ENCODE peak calls at places on chromosomes 2 and 18, in six cellular contexts. One of them, this sample, is unnamed.

GRCh38 chr2:43985359-43985758 is 10.4 kb downstream of the LRPPRC start:
- DNase-seq in Caki2: no peak
- DNase-seq in islet precursor cell: no peak
- DNase-seq in GM23248: no peak
- DNase-seq in AG04449: no peak
- DNase-seq in fibroblast of the conjunctiva: no peak
- DNase-seq in this sample: no peak

GRCh38 chr2:217847106-217847505 is 155.7 kb downstream of the TNS1 start:
- DNase-seq in Caki2: no peak
- DNase-seq in islet precursor cell: no peak
- DNase-seq in GM23248: no peak
- DNase-seq in AG04449: no peak
- DNase-seq in fibroblast of the conjunctiva: no peak
- DNase-seq in this sample: no peak

GRCh38 chr18:57029761-57030160 is 117.1 kb upstream of the BOD1L2 start:
- DNase-seq in Caki2: no peak
- DNase-seq in islet precursor cell: no peak
- DNase-seq in GM23248: no peak
- DNase-seq in AG04449: no peak
- DNase-seq in fibroblast of the conjunctiva: no peak
- DNase-seq in this sample: no peak

GRCh38 chr18:33751613-33752221 is 173.7 kb downstream of the ASXL3 start:
- DNase-seq in Caki2: no peak
- DNase-seq in islet precursor cell: no peak
- DNase-seq in GM23248: peak
- DNase-seq in AG04449: no peak
- DNase-seq in fibroblast of the conjunctiva: no peak
- DNase-seq in this sample: no peak

GRCh38 chr2:75022516-75022915 is 64.1 kb downstream of the POLE4 start:
- DNase-seq in Caki2: no peak
- DNase-seq in islet precursor cell: no peak
- DNase-seq in GM23248: peak
- DNase-seq in AG04449: peak
- DNase-seq in fibroblast of the conjunctiva: no peak
- DNase-seq in this sample: no peak

GRCh38 chr2:177334940-177335543 is 57.5 kb upstream of the AGPS start:
- DNase-seq in Caki2: peak
- DNase-seq in islet precursor cell: no peak
- DNase-seq in GM23248: peak
- DNase-seq in AG04449: no peak
- DNase-seq in fibroblast of the conjunctiva: no peak
- DNase-seq in this sample: no peak

GRCh38 chr2:36277146-36277808 is 78.3 kb upstream of the CRIM1 start:
- DNase-seq in Caki2: peak
- DNase-seq in islet precursor cell: no peak
- DNase-seq in GM23248: peak
- DNase-seq in AG04449: peak
- DNase-seq in fibroblast of the conjunctiva: peak
- DNase-seq in this sample: no peak

GRCh38 chr2:101501443-101501842 is 26.5 kb upstream of the RFX8 start:
- DNase-seq in Caki2: no peak
- DNase-seq in islet precursor cell: no peak
- DNase-seq in GM23248: peak
- DNase-seq in AG04449: no peak
- DNase-seq in fibroblast of the conjunctiva: no peak
- DNase-seq in this sample: no peak

GRCh38 chr18:62982600-62983251 is 267.4 kb downstream of the PHLPP1 start:
- DNase-seq in Caki2: peak
- DNase-seq in islet precursor cell: peak
- DNase-seq in GM23248: peak
- DNase-seq in AG04449: no peak
- DNase-seq in fibroblast of the conjunctiva: peak
- DNase-seq in this sample: no peak

This sample was measured in AG09319.